ENCODE peak calls at places on chromosomes 3 and 15, in six cellular contexts. H is neural crest cell, E is HFFc6, O is A549, C is uterus, A is GM06990. K is an unnamed sample.

GRCh38 chr15:72958634-72959033 is 93.6 kb upstream of the NEO1 start:
- DNase-seq in H (no peak), E (no peak), O (no peak), C (no peak), A (no peak), K (no peak)

GRCh38 chr15:78775472-78775871 is 35.8 kb downstream of the ADAMTS7 start:
- DNase-seq in H (no peak), E (no peak), O (no peak), C (no peak), A (no peak), K (no peak)

GRCh38 chr3:161559177-161559998 is 62.8 kb downstream of the OTOL1 start:
- DNase-seq in H (peak; percentile 26), E (peak; percentile 10), O (peak; percentile 46), C (no peak), A (no peak), K (peak; percentile 12)

GRCh38 chr3:113620091-113620490 is 76.4 kb downstream of the USF3 start:
- DNase-seq in H (no peak), E (no peak), O (no peak), C (no peak), A (no peak), K (no peak)

GRCh38 chr15:78044407-78045155 is 32.9 kb downstream of the TBC1D2B start:
- DNase-seq in H (no peak), E (peak; percentile 48), O (no peak), C (no peak), A (no peak), K (no peak)

GRCh38 chr3:165279471-165279870 is 83.3 kb upstream of the SLITRK3 start:
- DNase-seq in H (no peak), E (no peak), O (peak; percentile 4), C (no peak), A (no peak), K (no peak)

GRCh38 chr15:70584838-70585706 is 178.3 kb downstream of the UACA start:
- DNase-seq in H (peak; percentile 69), E (peak; percentile 24), O (peak; percentile 52), C (no peak), A (no peak), K (peak; percentile 55)

GRCh38 chr15:35743320-35743719 is 197.4 kb upstream of the DPH6 start:
- DNase-seq in H (no peak), E (no peak), O (no peak), C (no peak), A (no peak), K (no peak)

GRCh38 chr3:178001670-178002101 is 534.5 kb upstream of the KCNMB2 start:
- DNase-seq in H (no peak), E (no peak), O (no peak), C (no peak), A (peak; percentile 20), K (peak; percentile 13)

GRCh38 chr3:194203482-194204035 is 67.6 kb downstream of the HES1 start:
- DNase-seq in H (no peak), E (no peak), O (no peak), C (no peak), A (peak; percentile 56), K (peak; percentile 68)

GRCh38 chr15:58043192-58043903 is 22.2 kb downstream of the ALDH1A2 start:
- DNase-seq in H (peak; percentile 31), E (peak; percentile 16), O (peak; percentile 49), C (peak; percentile 38), A (no peak), K (peak; percentile 33)

GRCh38 chr3:120524171-120524923 is 71.8 kb upstream of the NDUFB4 start:
- DNase-seq in H (no peak), E (peak; percentile 36), O (no peak), C (no peak), A (no peak), K (no peak)

GRCh38 chr15:95857124-95857757 is 473.3 kb upstream of the NR2F2 start:
- DNase-seq in H (no peak), E (peak; percentile 80), O (no peak), C (no peak), A (no peak), K (no peak)

GRCh38 chr3:125615256-125615655 is 20.0 kb upstream of the OSBPL11 start:
- DNase-seq in H (no peak), E (no peak), O (no peak), C (no peak), A (no peak), K (no peak)

GRCh38 chr3:187678869-187679268 is 8.7 kb upstream of the SST start:
- DNase-seq in H (peak; percentile 47), E (peak; percentile 66), O (peak; percentile 47), C (no peak), A (no peak), K (peak; percentile 35)
- TF ChIP-seq CTCF in H (peak; percentile 82), E (peak; percentile 81), O (peak; percentile 63), C (peak; percentile 32), A (peak; percentile 65), K (no peak)

GRCh38 chr3:169809230-169809795 is 3.4 kb upstream of the LRRIQ4 start:
- DNase-seq in H (no peak), E (no peak), O (no peak), C (no peak), A (no peak), K (no peak)

GRCh38 chr3:169804681-169805080 is 8.0 kb upstream of the LRRIQ4 start:
- DNase-seq in H (no peak), E (no peak), O (no peak), C (no peak), A (no peak), K (no peak)
- TF ChIP-seq CTCF in H (no peak), E (no peak), O (no peak), C (no peak), A (no peak), K (no peak)

DNA sequence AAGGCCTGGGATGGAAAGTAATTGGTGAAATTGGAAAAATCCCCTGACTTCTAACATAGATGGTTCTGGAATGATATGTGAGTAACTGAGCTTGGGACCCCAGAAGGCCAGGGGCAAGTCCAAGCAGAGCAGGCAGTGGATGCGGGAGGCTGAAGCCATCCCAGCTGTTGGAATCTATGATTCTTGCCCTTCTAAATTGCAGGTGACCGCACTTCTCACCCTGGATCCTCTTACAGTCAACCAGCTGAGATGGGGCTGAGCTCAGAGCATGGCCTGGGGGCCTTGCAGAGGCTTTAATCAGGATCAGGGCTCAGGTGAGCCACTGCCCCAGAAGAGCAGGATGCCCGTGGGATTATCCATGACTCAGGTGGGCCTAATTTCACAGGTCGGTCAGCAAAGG is 117.1 kb upstream of the ATP2B2 start:
- DNase-seq in H (no peak), E (no peak), O (no peak), C (no peak), A (no peak), K (no peak)
- TF ChIP-seq CTCF in H (no peak), E (no peak), O (no peak), C (no peak), A (no peak), K (no peak)

GRCh38 chr3:43152649-43153048 is 46.8 kb upstream of the POMGNT2 start:
- DNase-seq in H (no peak), E (no peak), O (no peak), C (no peak), A (no peak), K (no peak)

GRCh38 chr3:43155016-43155415 is 49.1 kb upstream of the POMGNT2 start:
- DNase-seq in H (no peak), E (no peak), O (no peak), C (no peak), A (no peak), K (no peak)

GRCh38 chr3:43156812-43157455 is 51.1 kb upstream of the POMGNT2 start:
- DNase-seq in H (no peak), E (no peak), O (no peak), C (no peak), A (no peak), K (no peak)

GRCh38 chr3:43155464-43156121 is 49.7 kb upstream of the POMGNT2 start:
- DNase-seq in H (peak; percentile 30), E (peak; percentile 83), O (peak; percentile 54), C (peak; percentile 78), A (no peak), K (no peak)

DNA sequence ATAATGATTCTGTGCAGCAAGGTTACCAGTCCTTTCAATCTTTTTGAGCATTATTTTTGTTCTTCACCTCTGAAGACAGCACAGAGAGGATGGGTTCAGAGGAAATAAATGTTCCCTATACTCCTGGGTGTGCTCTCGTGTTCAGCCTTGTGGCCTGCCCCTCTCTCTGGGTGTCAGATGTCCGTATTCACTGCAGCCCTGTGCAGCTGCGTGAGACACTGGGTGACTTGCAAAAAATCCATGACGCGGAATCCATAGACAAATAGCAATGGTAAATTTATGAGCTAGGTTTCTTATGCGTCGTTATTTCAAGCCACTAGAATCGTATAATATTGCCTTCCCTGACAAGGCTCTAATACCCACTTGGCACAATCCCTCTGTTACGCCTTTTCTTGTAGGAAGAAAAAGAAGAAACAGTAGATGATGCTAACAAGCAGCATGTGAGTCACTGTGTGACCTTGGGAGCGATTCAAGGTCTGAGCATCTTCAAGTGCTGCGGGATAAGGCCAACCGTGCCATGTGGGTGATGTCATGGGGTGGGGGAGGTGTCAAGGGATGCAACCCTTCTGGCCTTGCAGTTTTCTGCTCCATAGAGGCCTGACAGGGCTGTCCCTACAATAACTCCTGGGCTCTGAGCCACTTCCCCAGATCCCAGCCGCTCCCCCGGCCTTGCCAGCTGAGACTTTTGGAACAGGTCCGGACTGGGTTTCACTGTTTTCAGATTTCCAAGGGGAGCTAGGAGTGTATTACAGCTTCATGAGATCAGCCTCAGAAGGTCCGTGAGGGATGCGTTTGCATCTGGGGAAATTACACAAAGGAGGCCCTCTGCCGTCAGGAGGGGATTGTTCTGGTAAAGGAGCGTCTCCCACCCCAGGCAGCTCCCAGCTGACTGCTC is 47.6 kb upstream of the POMGNT2 start:
- DNase-seq in H (no peak), E (peak; percentile 64), O (no peak), C (peak; percentile 96), A (no peak), K (no peak)
- TF ChIP-seq CTCF in H (no peak), E (peak; percentile 37), O (no peak), C (peak; percentile 38), A (no peak), K (no peak)

DNA sequence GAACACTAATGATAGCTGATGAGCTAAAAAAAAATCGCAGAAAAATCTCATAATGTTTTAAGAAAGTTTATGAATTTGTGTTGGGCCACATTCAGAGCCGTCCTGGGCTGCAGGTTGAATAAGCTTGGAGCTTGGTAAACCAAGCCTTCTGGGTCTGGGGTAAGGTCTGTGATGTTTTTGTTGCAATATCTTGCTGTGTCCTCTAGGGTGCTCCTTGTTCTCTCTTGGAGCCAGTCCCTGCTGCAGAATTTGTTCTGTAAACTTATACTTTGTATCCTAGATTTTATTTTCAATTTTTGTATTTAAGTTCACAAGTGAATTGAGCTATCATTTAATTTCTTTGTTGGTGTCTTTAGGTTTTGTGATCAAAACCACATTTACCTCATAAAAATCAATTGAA is 143.7 kb downstream of the NR1D2 start:
- DNase-seq in H (no peak), E (peak; percentile 48), O (peak; percentile 28), C (no peak), A (no peak), K (peak; percentile 43)
- TF ChIP-seq CTCF in H (peak; percentile 57), E (peak; percentile 81), O (no peak), C (no peak), A (peak; percentile 52), K (no peak)

DNA sequence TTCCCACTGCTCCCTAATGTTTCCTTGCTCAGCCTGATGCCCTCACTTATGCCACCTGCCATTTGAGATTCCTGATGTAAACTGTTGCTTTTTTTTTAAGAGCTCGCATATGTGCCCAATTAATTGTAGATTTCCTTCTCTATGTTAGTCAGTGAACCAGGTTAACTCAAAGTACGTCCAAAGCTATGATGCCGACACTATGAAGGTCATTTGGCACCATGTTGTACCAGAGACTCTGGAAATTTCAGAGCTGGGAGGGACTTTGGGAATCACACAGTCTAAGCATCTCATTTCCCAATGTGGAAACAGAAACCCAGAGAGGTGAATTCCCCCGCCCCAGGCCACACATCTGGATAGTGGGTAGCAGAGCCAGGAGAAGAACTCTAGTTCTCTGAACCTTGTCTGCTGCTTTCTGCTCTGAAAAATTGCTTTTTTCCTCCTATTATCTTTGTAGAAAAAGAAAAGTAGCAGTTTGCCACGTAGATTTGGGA is 38.5 kb upstream of the TNFAIP8L3 start:
- DNase-seq in H (no peak), E (no peak), O (no peak), C (no peak), A (no peak), K (no peak)
- TF ChIP-seq CTCF in H (no peak), E (no peak), O (no peak), C (no peak), A (no peak), K (no peak)

K was measured in GM20000.